ENCODE peak calls at places on chromosomes 13 and 19, in nine cellular contexts. P is A549, T is Peyer's patch, Z is suprapubic skin, H is spleen, V is tibial nerve, Y is IMR-90, S is heart left ventricle, D is transverse colon. O is an unnamed sample.

GRCh38 chr19:55116232-55117062 is 990 bp downstream of the PPP1R12C start:
- DNase-seq in P (peak), T (peak), Z (peak), H (peak), V (no peak), Y (peak), S (peak), D (peak), O (peak)

GRCh38 chr13:63853816-63854215 is 2438.2 kb upstream of the PCDH20 start:
- DNase-seq in P (no peak), T (no peak), Z (no peak), H (no peak), V (no peak), Y (no peak), S (no peak), D (no peak), O (no peak)

GRCh38 chr13:42715909-42716308 is 65.5 kb upstream of the FAM216B start:
- DNase-seq in P (no peak), T (no peak), Z (no peak), H (no peak), V (no peak), Y (no peak), S (no peak), D (no peak), O (no peak)

GRCh38 chr13:50214514-50214913 is 199.3 kb downstream of the KCNRG start:
- DNase-seq in P (no peak), T (no peak), Z (no peak), H (no peak), V (no peak), Y (no peak), S (no peak), D (no peak), O (no peak)

GRCh38 chr13:113390874-113391497 is 27.1 kb upstream of the GRTP1 start:
- DNase-seq in P (no peak), T (no peak), Z (no peak), H (no peak), V (no peak), Y (no peak), S (no peak), D (no peak), O (no peak)

GRCh38 chr13:113791226-113791625 is 32.2 kb downstream of the TMEM255B start:
- DNase-seq in P (no peak), T (no peak), Z (no peak), H (peak), V (no peak), Y (no peak), S (no peak), D (no peak), O (no peak)

GRCh38 chr19:51521357-51521756 is 10.1 kb downstream of the SIGLEC6 start:
- DNase-seq in P (no peak), T (no peak), Z (no peak), H (no peak), V (no peak), Y (no peak), S (no peak), D (no peak), O (no peak)

GRCh38 chr19:3586707-3587346 is 1.5 kb downstream of the GIPC3 start:
- DNase-seq in P (no peak), T (no peak), Z (no peak), H (no peak), V (no peak), Y (no peak), S (no peak), D (no peak), O (peak)

GRCh38 chr19:46471116-46471733 is at the start of gene PNMA8A:
- DNase-seq in P (peak), T (no peak), Z (peak), H (peak), V (no peak), Y (peak), S (peak), D (peak), O (peak)

GRCh38 chr19:54489766-54490165 is 12.9 kb upstream of the LAIR2 start:
- DNase-seq in P (no peak), T (no peak), Z (no peak), H (no peak), V (no peak), Y (no peak), S (no peak), D (no peak), O (no peak)

GRCh38 chr13:107331359-107331758 is 763.4 kb upstream of the ARGLU1 start:
- DNase-seq in P (no peak), T (no peak), Z (no peak), H (no peak), V (no peak), Y (no peak), S (no peak), D (no peak), O (no peak)

GRCh38 chr13:25375727-25376358 is 4.1 kb downstream of the ATP8A2 start:
- DNase-seq in P (peak), T (no peak), Z (no peak), H (no peak), V (no peak), Y (peak), S (no peak), D (peak), O (no peak)

GRCh38 chr19:1082165-1082927 is 12.8 kb downstream of the POLR2E start:
- DNase-seq in P (peak), T (peak), Z (peak), H (peak), V (no peak), Y (no peak), S (peak), D (peak), O (peak)

GRCh38 chr13:49546559-49546958 is 38.8 kb downstream of the RCBTB1 start:
- DNase-seq in P (no peak), T (no peak), Z (no peak), H (no peak), V (no peak), Y (no peak), S (no peak), D (no peak), O (no peak)

GRCh38 chr19:54448037-54448773 is 794 bp upstream of the LENG8 start:
- DNase-seq in P (peak), T (peak), Z (peak), H (peak), V (peak), Y (peak), S (peak), D (peak), O (peak)

GRCh38 chr13:75180805-75181455 is 301.0 kb downstream of the TBC1D4 start:
- DNase-seq in P (peak), T (no peak), Z (no peak), H (no peak), V (no peak), Y (peak), S (no peak), D (no peak), O (no peak)

GRCh38 chr19:44702551-44703176 is 3.7 kb downstream of the CEACAM16 start:
- DNase-seq in P (no peak), T (no peak), Z (no peak), H (no peak), V (no peak), Y (no peak), S (no peak), D (no peak), O (no peak)

GRCh38 chr19:17311455-17312248 is 2.3 kb downstream of the DDA1 start:
- DNase-seq in P (peak), T (no peak), Z (no peak), H (no peak), V (no peak), Y (peak), S (no peak), D (no peak), O (no peak)

GRCh38 chr19:49988433-49988832 is 27.5 kb upstream of the SIGLEC11 start:
- DNase-seq in P (no peak), T (no peak), Z (no peak), H (no peak), V (no peak), Y (peak), S (no peak), D (no peak), O (no peak)

GRCh38 chr19:50258918-50259372 is 55.5 kb downstream of the MYH14 start:
- DNase-seq in P (peak), T (no peak), Z (no peak), H (no peak), V (no peak), Y (no peak), S (no peak), D (peak), O (no peak)

GRCh38 chr19:29084266-29084665 is 128.7 kb downstream of the UQCRFS1 start:
- DNase-seq in P (peak), T (no peak), Z (no peak), H (no peak), V (no peak), Y (no peak), S (no peak), D (no peak), O (no peak)

GRCh38 chr13:41407380-41407779 is 50.0 kb upstream of the RGCC start:
- DNase-seq in P (no peak), T (no peak), Z (no peak), H (no peak), V (no peak), Y (peak), S (no peak), D (no peak), O (no peak)

GRCh38 chr19:35995655-35995993 is 636 bp downstream of the SDHAF1 start:
- DNase-seq in P (peak), T (peak), Z (no peak), H (peak), V (no peak), Y (peak), S (peak), D (peak), O (peak)

GRCh38 chr13:47211106-47211505 is 314.3 kb upstream of the HTR2A start:
- DNase-seq in P (no peak), T (no peak), Z (no peak), H (no peak), V (no peak), Y (peak), S (no peak), D (no peak), O (no peak)

GRCh38 chr19:46373573-46374359 is 26.9 kb downstream of the PPP5C start:
- DNase-seq in P (peak), T (no peak), Z (peak), H (no peak), V (no peak), Y (peak), S (peak), D (peak), O (peak)

GRCh38 chr19:28519218-28519779 is 693.7 kb downstream of the UQCRFS1 start:
- DNase-seq in P (no peak), T (no peak), Z (no peak), H (no peak), V (no peak), Y (no peak), S (no peak), D (no peak), O (no peak)

GRCh38 chr13:74444161-74444571 is 310.0 kb upstream of the KLF12 start:
- DNase-seq in P (peak), T (no peak), Z (no peak), H (no peak), V (no peak), Y (no peak), S (no peak), D (no peak), O (no peak)

GRCh38 chr19:12364391-12365093 is 941 bp downstream of the ZNF442 start:
- DNase-seq in P (no peak), T (no peak), Z (peak), H (peak), V (no peak), Y (peak), S (no peak), D (peak), O (peak)

GRCh38 chr19:5480427-5480836 is 25.2 kb downstream of the ZNRF4 start:
- DNase-seq in P (peak), T (no peak), Z (no peak), H (no peak), V (no peak), Y (no peak), S (no peak), D (peak), O (no peak)

GRCh38 chr13:64591981-64592380 is 2638.2 kb downstream of the PCDH9 start:
- DNase-seq in P (no peak), T (no peak), Z (no peak), H (no peak), V (no peak), Y (peak), S (no peak), D (no peak), O (no peak)

GRCh38 chr19:37855098-37855497 is 51.3 kb downstream of the WDR87 start:
- DNase-seq in P (no peak), T (peak), Z (no peak), H (no peak), V (no peak), Y (peak), S (peak), D (peak), O (peak)
- H3K4me3 ChIP-seq in P (no peak), T (no peak), Z (no peak), H (no peak), V (no peak), Y (peak), S (no peak), D (no peak), O (no peak)

GRCh38 chr13:45339399-45339798 is 1.6 kb downstream of the TPT1 start:
- DNase-seq in P (no peak), T (no peak), Z (no peak), H (no peak), V (no peak), Y (no peak), S (no peak), D (no peak), O (no peak)

GRCh38 chr13:45339867-45340266 is 1.1 kb downstream of the TPT1 start:
- DNase-seq in P (no peak), T (peak), Z (no peak), H (no peak), V (no peak), Y (no peak), S (no peak), D (no peak), O (no peak)

GRCh38 chr13:45341799-45342584 is 1.0 kb upstream of the TPT1 start:
- DNase-seq in P (no peak), T (no peak), Z (peak), H (no peak), V (peak), Y (no peak), S (no peak), D (peak), O (peak)

GRCh38 chr13:45340422-45341033 is 455 bp downstream of the TPT1 start:
- DNase-seq in P (peak), T (peak), Z (peak), H (peak), V (peak), Y (peak), S (peak), D (peak), O (peak)

DNA sequence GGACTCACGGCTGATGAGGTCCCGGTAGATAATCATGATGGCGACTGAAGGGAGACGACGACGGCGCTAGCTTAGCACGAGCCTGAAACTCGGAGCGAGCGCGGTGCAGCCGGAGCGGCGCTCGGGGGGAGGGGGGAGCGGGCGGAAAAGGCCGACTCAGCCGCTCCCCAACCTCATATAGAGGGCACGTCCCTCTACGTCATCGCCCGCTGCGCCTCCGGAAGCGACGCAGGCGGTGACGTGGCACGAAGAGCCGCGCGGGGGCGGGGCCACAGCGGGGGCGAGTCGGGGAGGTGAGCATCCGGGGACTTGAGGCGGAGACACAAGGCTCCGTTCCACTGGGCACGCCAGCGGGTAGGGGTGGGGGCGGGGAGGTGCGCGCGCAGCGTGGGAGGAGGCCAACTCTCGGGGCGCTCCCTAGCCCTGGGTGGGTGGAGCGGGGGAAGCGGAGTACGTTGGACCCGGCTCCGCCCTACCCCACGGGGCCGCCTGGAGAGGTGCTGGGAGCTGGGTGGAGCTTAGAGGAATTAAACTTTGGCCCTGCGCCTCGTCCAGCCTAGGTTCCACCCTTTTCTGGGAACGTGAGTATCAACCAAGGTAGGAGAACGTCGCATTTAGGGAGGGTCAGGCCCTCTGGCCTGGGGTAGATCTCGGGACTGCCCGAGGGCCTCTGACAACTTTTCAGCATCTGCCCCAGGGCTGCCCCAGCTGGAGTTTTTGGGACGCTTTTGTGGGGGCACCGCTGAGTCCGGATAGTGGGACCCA is at the start of gene TPT1:
- DNase-seq in P (peak), T (peak), Z (peak), H (peak), V (peak), Y (peak), S (peak), D (peak), O (peak)
- TF ChIP-seq POLR2A in P (peak), T (peak), Z (peak), H (peak), V (peak), Y (peak), S (peak), D (peak), O (peak)

DNA sequence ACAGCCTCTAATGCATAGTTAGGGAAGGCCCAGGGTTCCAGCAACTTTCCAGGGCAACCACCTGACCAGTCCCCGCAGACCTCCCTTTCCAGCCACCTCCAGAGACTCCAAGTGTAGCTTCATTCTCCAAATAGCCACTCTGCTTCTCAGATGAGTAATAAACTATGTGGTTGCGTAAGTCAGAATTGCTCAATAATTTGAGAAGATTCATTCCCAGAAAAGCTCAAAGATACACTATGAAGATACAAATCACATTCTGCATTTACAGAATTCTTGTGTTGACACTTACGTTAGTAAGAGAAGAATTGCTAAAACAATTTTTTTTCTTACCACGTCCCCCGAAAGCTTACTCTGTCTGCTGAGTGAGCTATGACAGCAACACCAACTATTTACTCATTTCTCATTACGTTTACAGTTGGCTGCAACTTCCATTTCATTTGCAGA is 8.2 kb upstream of the LATS2 start:
- DNase-seq in P (peak), T (no peak), Z (no peak), H (no peak), V (no peak), Y (peak), S (peak), D (no peak), O (no peak)
- H3K27ac ChIP-seq in P (peak), T (no peak), Z (no peak), H (peak), V (no peak), Y (peak), S (peak), D (peak), O (peak)

GRCh38 chr19:38433268-38433733 is at the start of gene RYR1:
- DNase-seq in P (no peak), T (peak), Z (no peak), H (peak), V (no peak), Y (no peak), S (peak), D (peak), O (peak)
- H3K4me3 ChIP-seq in P (peak), T (no peak), Z (peak), H (no peak), V (no peak), Y (no peak), S (no peak), D (no peak), O (no peak)

GRCh38 chr19:38647966-38648788 is 728 bp downstream of the ACTN4 start:
- DNase-seq in P (no peak), T (no peak), Z (no peak), H (no peak), V (no peak), Y (no peak), S (no peak), D (no peak), O (no peak)

GRCh38 chr19:38648789-38649304 is 1.4 kb downstream of the ACTN4 start:
- DNase-seq in P (no peak), T (no peak), Z (no peak), H (no peak), V (no peak), Y (no peak), S (no peak), D (no peak), O (no peak)

GRCh38 chr19:38650180-38650775 is 2.8 kb downstream of the ACTN4 start:
- DNase-seq in P (peak), T (no peak), Z (no peak), H (no peak), V (no peak), Y (no peak), S (no peak), D (peak), O (no peak)

GRCh38 chr19:38650911-38651584 is 3.6 kb downstream of the ACTN4 start:
- DNase-seq in P (peak), T (no peak), Z (no peak), H (no peak), V (no peak), Y (peak), S (no peak), D (no peak), O (peak)

GRCh38 chr19:38649305-38650179 is 2.1 kb downstream of the ACTN4 start:
- DNase-seq in P (peak), T (no peak), Z (no peak), H (peak), V (no peak), Y (no peak), S (peak), D (peak), O (peak)
- TF ChIP-seq POLR2A in P (no peak), T (peak), Z (no peak), H (no peak), V (no peak), Y (no peak), S (peak), D (peak), O (peak)

O was measured in thyroid gland.